ENCODE peak calls at places on chromosomes 13 and 19, in five cellular contexts. F is NCI-H1694 treated with DMSO at 0.1 percent for 48 hours; N is stimulated activated CD8-positive, alpha-beta memory T cell treated with anti-CD3 and anti-CD28 coated beads, Interleukin-7, amount 100 ng/mL, for 1 hour; X is kidney; H is amniotic stem cell. J is an unnamed sample.

GRCh38 chr13:98534821-98535220 is 42.1 kb downstream of the STK24 start:
- DNase-seq in H (no peak), N (no peak), F (no peak), X (no peak), J (no peak)

GRCh38 chr19:5425260-5425659 is 30.0 kb upstream of the ZNRF4 start:
- DNase-seq in F (no peak), N (no peak), X (no peak), H (no peak), J (no peak)

GRCh38 chr13:42732073-42732472 is 49.3 kb upstream of the FAM216B start:
- DNase-seq in N (no peak), F (no peak), H (no peak), X (no peak), J (no peak)

GRCh38 chr13:76677047-76677446 is 209.2 kb downstream of the KCTD12 start:
- DNase-seq in F (no peak), H (no peak), N (no peak), X (no peak), J (no peak)

GRCh38 chr13:110714798-110715394 is 1.4 kb downstream of the ING1 start:
- DNase-seq in H (no peak), F (peak; percentile 58), X (peak; percentile 90), N (no peak), J (peak; percentile 90)

GRCh38 chr13:76723551-76724232 is 162.5 kb downstream of the KCTD12 start:
- DNase-seq in X (no peak), F (no peak), H (peak; percentile 69), N (no peak), J (no peak)

GRCh38 chr13:38308736-38309135 is 40.9 kb upstream of the UFM1 start:
- DNase-seq in N (no peak), X (no peak), H (peak; percentile 17), F (no peak), J (no peak)

GRCh38 chr19:34681478-34681877 is 4.0 kb downstream of the ZNF302 start:
- DNase-seq in F (no peak), N (no peak), X (no peak), H (no peak), J (no peak)

GRCh38 chr19:3443840-3444694 is 36.3 kb downstream of the SMIM24 start:
- DNase-seq in F (no peak), H (no peak), X (no peak), N (no peak), J (no peak)

GRCh38 chr13:77874406-77874805 is 44.2 kb downstream of the EDNRB start:
- DNase-seq in F (no peak), H (no peak), X (no peak), N (no peak), J (no peak)

GRCh38 chr19:18520848-18521691 is 800 bp downstream of the ELL start:
- DNase-seq in H (no peak), X (peak; percentile 88), N (no peak), F (no peak), J (no peak)

GRCh38 chr19:57934820-57935665 is at the start of gene ZNF418:
- DNase-seq in H (no peak), F (no peak), X (peak; percentile 73), N (peak; percentile 12), J (no peak)

GRCh38 chr19:1216756-1217155 is 11.2 kb downstream of the STK11 start:
- DNase-seq in X (peak; percentile 75), H (no peak), N (no peak), F (no peak), J (no peak)

GRCh38 chr13:35144496-35144895 is 202.4 kb downstream of the NBEA start:
- DNase-seq in X (no peak), F (no peak), H (no peak), N (no peak), J (no peak)

GRCh38 chr13:48222358-48223015 is 10.5 kb upstream of the ITM2B start:
- DNase-seq in X (no peak), H (no peak), N (no peak), F (no peak), J (no peak)

GRCh38 chr13:53206455-53206854 is 177.8 kb downstream of the OLFM4 start:
- DNase-seq in F (peak; percentile 14), H (no peak), X (no peak), N (no peak), J (no peak)

GRCh38 chr13:92573467-92574057 is 653.0 kb upstream of the GPC6 start:
- DNase-seq in H (no peak), X (no peak), N (no peak), F (no peak), J (no peak)

GRCh38 chr19:6997679-6998445 is 23.4 kb downstream of the MBD3L2B start:
- DNase-seq in N (no peak), X (no peak), H (no peak), F (no peak), J (no peak)

GRCh38 chr13:114152831-114153371 is 20.5 kb upstream of the RASA3 start:
- DNase-seq in F (no peak), H (no peak), N (no peak), X (peak; percentile 67), J (peak; percentile 56)

GRCh38 chr13:47858042-47858677 is 142.9 kb downstream of the SUCLA2 start:
- DNase-seq in X (no peak), N (no peak), H (no peak), F (no peak), J (no peak)

GRCh38 chr13:26679411-26679810 is 81.2 kb downstream of the GPR12 start:
- DNase-seq in N (no peak), X (no peak), H (peak; percentile 4), F (no peak), J (no peak)

GRCh38 chr13:94968040-94968756 is 255.9 kb upstream of the SOX21 start:
- DNase-seq in F (no peak), H (no peak), X (no peak), N (no peak), J (no peak)

GRCh38 chr13:47117268-47117667 is 220.4 kb upstream of the HTR2A start:
- DNase-seq in N (no peak), F (no peak), H (peak; percentile 42), X (no peak), J (no peak)

GRCh38 chr13:111913790-111914189 is 153.2 kb upstream of the SOX1 start:
- DNase-seq in F (no peak), X (no peak), H (no peak), N (no peak), J (peak; percentile 34)

GRCh38 chr19:48644355-48644754 is 1.6 kb downstream of the CA11 start:
- DNase-seq in F (no peak), H (no peak), N (no peak), X (no peak), J (no peak)

GRCh38 chr13:35388979-35389378 is 87.5 kb downstream of the MAB21L1 start:
- DNase-seq in F (no peak), H (no peak), X (no peak), N (no peak), J (no peak)

GRCh38 chr13:98752942-98753290 is 444 bp upstream of the SLC15A1 start:
- DNase-seq in X (no peak), N (no peak), F (no peak), H (no peak), J (no peak)

GRCh38 chr19:13881231-13881691 is 4.3 kb downstream of the NANOS3 start:
- DNase-seq in F (no peak), X (no peak), N (no peak), H (no peak), J (no peak)

GRCh38 chr19:12163841-12164240 is 945 bp downstream of the ZNF136 start:
- DNase-seq in X (no peak), N (no peak), H (no peak), F (no peak), J (no peak)

GRCh38 chr13:23790591-23791170 is 98.5 kb downstream of the MIPEP start:
- DNase-seq in H (no peak), F (peak; percentile 18), N (no peak), X (no peak), J (no peak)

GRCh38 chr19:16139752-16140151 is 3.7 kb upstream of the HSH2D start:
- DNase-seq in H (no peak), N (no peak), X (no peak), F (no peak), J (no peak)

GRCh38 chr19:38596057-38596981 is 21.4 kb downstream of the MAP4K1 start:
- DNase-seq in H (no peak), X (no peak), N (no peak), F (no peak), J (peak; percentile 71)

GRCh38 chr19:30062331-30063183 is 120.5 kb downstream of the URI1 start:
- DNase-seq in N (no peak), F (no peak), X (peak; percentile 39), H (no peak), J (no peak)

GRCh38 chr13:80655778-80656518 is 315.0 kb upstream of the SPRY2 start:
- DNase-seq in H (no peak), N (no peak), X (no peak), F (no peak), J (no peak)

GRCh38 chr19:44527554-44527953 is 1.9 kb downstream of the CEACAM20 start:
- DNase-seq in F (no peak), X (no peak), N (no peak), H (no peak), J (no peak)

GRCh38 chr13:30147380-30147779 is 160.0 kb downstream of the KATNAL1 start:
- DNase-seq in H (no peak), N (no peak), X (no peak), F (no peak), J (no peak)

J was measured in vagina.